ENCODE peak calls at places on chromosomes 5 and 9, in seven cellular contexts. U, K, S, X, B, L and J are unnamed samples.

GRCh38 chr9:92917176-92917800 is 30.0 kb upstream of the FGD3 start:
- DNase-seq in K (no peak), B (no peak), U (no peak), S (no peak), L (no peak), X (no peak), J (no peak)

GRCh38 chr9:16387382-16387781 is 483.1 kb downstream of the BNC2 start:
- DNase-seq in B (no peak), X (no peak), K (no peak), S (no peak), L (no peak), U (no peak), J (no peak)

GRCh38 chr9:131334568-131335105 is 45.1 kb downstream of the PLPP7 start:
- DNase-seq in K (no peak), S (peak; percentile 60), L (no peak), X (no peak), B (peak; percentile 84), U (no peak), J (no peak)

GRCh38 chr5:53616939-53617549 is 56.6 kb downstream of the NDUFS4 start:
- DNase-seq in S (no peak), X (no peak), K (no peak), U (no peak), B (no peak), L (no peak), J (no peak)

GRCh38 chr9:21316860-21317259 is 11.7 kb upstream of the IFNA5 start:
- DNase-seq in X (no peak), S (no peak), K (no peak), B (no peak), L (no peak), U (no peak), J (no peak)

GRCh38 chr9:105901514-105902109 is 207.3 kb downstream of the TMEM38B start:
- DNase-seq in S (peak; percentile 23), U (no peak), B (no peak), X (peak; percentile 54), L (peak; percentile 83), K (no peak), J (no peak)

GRCh38 chr9:25613709-25614108 is 64.5 kb downstream of the TUSC1 start:
- DNase-seq in B (no peak), L (no peak), U (no peak), X (no peak), S (no peak), K (no peak), J (peak; percentile 3)

GRCh38 chr9:109681301-109681700 is 98.7 kb upstream of the PALM2AKAP2 start:
- DNase-seq in B (no peak), U (no peak), X (no peak), K (no peak), S (no peak), L (peak; percentile 33), J (no peak)

GRCh38 chr5:18985397-18985796 is 1002.6 kb downstream of the CDH18 start:
- DNase-seq in S (no peak), K (no peak), B (no peak), L (peak; percentile 75), U (no peak), X (no peak), J (no peak)

GRCh38 chr5:166834246-166834645 is 1457.2 kb upstream of the WWC1 start:
- DNase-seq in K (no peak), X (no peak), B (no peak), L (no peak), U (no peak), S (no peak), J (no peak)

GRCh38 chr5:68239485-68239884 is 23.9 kb downstream of the PIK3R1 start:
- DNase-seq in X (no peak), U (peak; percentile 63), L (no peak), K (no peak), S (peak; percentile 90), B (peak; percentile 87), J (no peak)

GRCh38 chr5:97846646-97847045 is 663.6 kb upstream of the RIOK2 start:
- DNase-seq in S (peak; percentile 9), K (no peak), X (no peak), L (no peak), U (no peak), B (no peak), J (no peak)

GRCh38 chr9:134243778-134244467 is 79.6 kb upstream of the RNU6ATAC start:
- DNase-seq in K (no peak), L (no peak), X (no peak), U (peak; percentile 47), S (peak; percentile 5), B (no peak), J (no peak)

GRCh38 chr5:2306711-2307110 is 424.0 kb upstream of the IRX4 start:
- DNase-seq in U (no peak), S (no peak), K (no peak), X (no peak), B (peak; percentile 3), L (no peak), J (no peak)

GRCh38 chr9:676780-677458 is 164.6 kb upstream of the DMRT1 start:
- DNase-seq in L (no peak), X (no peak), K (no peak), S (no peak), U (no peak), B (no peak), J (no peak)

GRCh38 chr9:89732295-89732951 is 127.6 kb downstream of the GADD45G start:
- DNase-seq in U (no peak), S (no peak), X (no peak), L (no peak), K (no peak), B (no peak), J (no peak)

GRCh38 chr5:118956727-118957126 is 31.6 kb downstream of the DTWD2 start:
- DNase-seq in X (peak; percentile 9), U (no peak), K (no peak), S (peak; percentile 62), L (no peak), B (no peak), J (no peak)

GRCh38 chr5:36156124-36156601 is 4.3 kb downstream of the SKP2 start:
- DNase-seq in K (peak; percentile 66), U (no peak), B (no peak), L (no peak), X (no peak), S (peak; percentile 55), J (peak; percentile 85)

GRCh38 chr5:36060516-36060885 is 6.2 kb downstream of the UGT3A2 start:
- DNase-seq in U (no peak), K (no peak), S (no peak), X (peak; percentile 13), B (no peak), L (no peak), J (no peak)

GRCh38 chr5:96129276-96129675 is 167.6 kb upstream of the ELL2 start:
- DNase-seq in U (no peak), X (no peak), B (no peak), L (no peak), K (no peak), S (no peak), J (no peak)

GRCh38 chr9:69535296-69535832 is 136.8 kb downstream of the APBA1 start:
- DNase-seq in K (no peak), B (no peak), L (no peak), S (no peak), U (no peak), X (no peak), J (no peak)

GRCh38 chr9:69532359-69532758 is 139.8 kb downstream of the APBA1 start:
- DNase-seq in B (no peak), X (no peak), L (peak; percentile 34), U (no peak), S (no peak), K (no peak), J (no peak)

GRCh38 chr9:69535911-69536310 is 136.3 kb downstream of the APBA1 start:
- DNase-seq in B (no peak), S (peak; percentile 9), L (no peak), X (no peak), U (no peak), K (no peak), J (no peak)
- H3K27ac ChIP-seq in B (no peak overlapping the region), S (peak overlapping the region; percentile 9), L (no peak overlapping the region), X (no peak overlapping the region), U (no peak overlapping the region), K (no peak overlapping the region), J (peak overlapping the region; percentile 4)

GRCh38 chr5:32586251-32586642 is 890 bp downstream of the SUB1 start:
- DNase-seq in K (no peak), U (no peak), L (no peak), S (no peak), X (no peak), B (no peak), J (no peak)
- H3K27ac ChIP-seq in K (peak overlapping the region; percentile 80), U (peak overlapping the region; percentile 100), L (peak overlapping the region; percentile 95), S (peak overlapping the region; percentile 95), X (peak overlapping the region; percentile 92), B (peak overlapping the region; percentile 98), J (peak overlapping the region; percentile 82)

GRCh38 chr5:154849261-154849660 is 1.1 kb downstream of the FAXDC2 start:
- DNase-seq in S (no peak), X (no peak), B (no peak), L (no peak), K (no peak), U (no peak), J (no peak)
- H3K27ac ChIP-seq in S (no peak overlapping the region), X (no peak overlapping the region), B (peak overlapping the region; percentile 83), L (no peak overlapping the region), K (no peak overlapping the region), U (peak overlapping the region; percentile 76), J (no peak overlapping the region)

DNA sequence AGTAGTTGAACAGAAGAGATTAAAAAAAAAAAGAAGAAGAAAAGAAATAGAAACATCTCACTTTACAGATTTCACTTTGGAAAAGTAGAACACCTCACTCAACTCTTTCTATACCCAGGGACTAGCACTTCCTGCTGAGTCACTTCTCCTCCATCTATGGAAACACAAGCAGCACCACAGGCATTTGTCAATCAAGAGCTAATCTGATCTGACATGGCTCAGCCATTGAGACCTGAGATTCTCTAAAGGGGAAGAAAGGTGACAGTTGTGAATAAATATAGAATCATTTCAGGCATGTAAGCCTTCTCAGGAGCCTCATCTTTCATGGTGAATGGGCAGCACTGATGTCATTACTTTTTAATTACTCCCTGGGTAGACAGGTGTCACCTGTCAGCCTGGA is 559.9 kb downstream of the HINT1 start:
- DNase-seq in U (no peak), X (no peak), B (no peak), K (no peak), S (no peak), L (peak; percentile 71), J (no peak)
- H3K27ac ChIP-seq in U (no peak overlapping the region), X (no peak overlapping the region), B (no peak overlapping the region), K (no peak overlapping the region), S (no peak overlapping the region), L (peak overlapping the region; percentile 18), J (no peak overlapping the region)

GRCh38 chr9:14633148-14633547 is 60.1 kb downstream of the ZDHHC21 start:
- DNase-seq in X (no peak), S (no peak), K (no peak), L (peak; percentile 2), U (no peak), B (no peak), J (no peak)

DNA sequence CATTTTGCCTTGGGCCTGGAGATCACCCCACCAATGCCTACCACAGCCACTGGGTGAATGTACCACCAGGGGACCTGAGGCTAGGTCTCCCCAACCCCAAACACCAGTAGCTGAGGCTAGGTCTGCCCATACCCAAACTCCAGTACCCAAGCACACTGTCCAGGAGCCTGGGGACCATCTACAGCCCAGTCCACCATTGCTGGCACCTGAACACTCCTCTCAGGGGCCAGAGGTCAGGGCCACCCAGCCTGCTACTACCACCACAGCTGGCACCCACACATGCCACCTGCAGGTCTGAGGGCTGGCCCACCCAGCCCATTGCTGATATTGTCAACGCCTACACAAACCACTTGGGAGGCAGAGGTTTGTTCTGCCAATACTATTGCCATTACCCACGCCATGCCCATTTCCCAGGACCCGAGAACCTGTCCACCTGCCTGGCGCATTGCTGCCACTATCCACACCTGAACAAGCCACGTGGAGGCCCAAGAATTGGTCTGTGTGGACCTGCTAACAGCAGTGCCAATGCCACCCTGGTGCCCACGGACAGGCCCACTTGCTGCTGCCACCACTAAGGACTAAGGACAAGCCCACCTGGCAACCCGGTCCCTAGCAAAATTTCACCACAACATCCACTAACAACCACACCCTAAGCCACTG is 59.2 kb downstream of the ZDHHC21 start:
- DNase-seq in S (no peak), K (no peak), U (no peak), X (no peak), L (no peak), B (no peak), J (no peak)
- H3K27ac ChIP-seq in S (no peak overlapping the region), K (no peak overlapping the region), U (no peak overlapping the region), X (no peak overlapping the region), L (no peak overlapping the region), B (no peak overlapping the region), J (no peak overlapping the region)